ENCODE peak calls at places on chromosomes 16 and 17, in eight cellular contexts. A, K, Z, E, S, F, Y and X are unnamed samples. For H3K4me1, the result is how much of the 10 kb centered on the place peaks cover.

GRCh38 chr16:2963611-2964415 is at the start of gene KREMEN2:
- DNase-seq in F (no peak), Z (no peak), E (peak), A (no peak), Y (peak), K (peak), S (no peak), X (peak)

GRCh38 chr16:78065344-78065743 is 34.1 kb upstream of the WWOX start:
- DNase-seq in K (no peak), E (no peak), Z (no peak), S (no peak), A (peak), F (no peak), Y (no peak), X (no peak)

GRCh38 chr16:89002851-89003830 is 26.1 kb upstream of the CBFA2T3 start:
- DNase-seq in A (no peak), F (no peak), K (no peak), Y (no peak), Z (no peak), S (no peak), E (no peak), X (no peak)

GRCh38 chr16:89155184-89155679 is 16.3 kb upstream of the CDH15 start:
- DNase-seq in S (peak), F (peak), Z (no peak), Y (peak), E (no peak), A (peak), K (no peak), X (no peak)

GRCh38 chr17:7745748-7746470 is 28.4 kb downstream of the DNAH2 start:
- DNase-seq in E (no peak), S (no peak), F (no peak), Z (no peak), A (peak), Y (no peak), K (peak), X (no peak)

GRCh38 chr16:595942-596735 is 6.3 kb downstream of the RAB40C start:
- DNase-seq in F (no peak), A (no peak), Y (no peak), S (peak), E (no peak), K (no peak), Z (no peak), X (peak)

GRCh38 chr16:4327782-4328579 is 12.1 kb downstream of the GLIS2 start:
- DNase-seq in A (peak), E (peak), F (peak), Z (peak), K (no peak), Y (peak), S (peak), X (no peak)

GRCh38 chr17:76951375-76951905 is 83.2 kb downstream of the MGAT5B start:
- DNase-seq in S (no peak), F (no peak), Y (no peak), K (no peak), A (no peak), E (no peak), Z (no peak), X (no peak)

GRCh38 chr16:17453365-17454122 is 17.2 kb downstream of the XYLT1 start:
- DNase-seq in S (no peak), E (no peak), Z (no peak), A (no peak), F (no peak), Y (no peak), K (no peak), X (no peak)

GRCh38 chr16:86798247-86799041 is 220.1 kb downstream of the FOXL1 start:
- DNase-seq in E (no peak), Z (no peak), F (no peak), S (peak), K (no peak), A (no peak), Y (no peak), X (no peak)

GRCh38 chr17:78935419-78936323 is 10.5 kb upstream of the TIMP2 start:
- DNase-seq in S (peak), A (peak), F (peak), Y (peak), E (no peak), K (no peak), Z (no peak), X (no peak)

GRCh38 chr17:83149761-83150251 is 70.4 kb downstream of the METRNL start:
- DNase-seq in F (no peak), S (peak), Y (no peak), E (no peak), A (no peak), Z (no peak), K (no peak), X (no peak)

GRCh38 chr16:25155553-25156460 is 44.3 kb downstream of the LCMT1 start:
- DNase-seq in K (no peak), F (no peak), Z (no peak), Y (no peak), E (no peak), S (no peak), A (peak), X (no peak)

GRCh38 chr16:66905633-66906539 is 12.8 kb downstream of the CDH16 start:
- DNase-seq in Z (peak), E (no peak), A (no peak), S (no peak), Y (peak), F (no peak), K (peak), X (peak)

GRCh38 chr16:78478267-78478821 is 378.9 kb downstream of the WWOX start:
- DNase-seq in Y (no peak), F (no peak), S (no peak), E (no peak), Z (peak), A (no peak), K (peak), X (no peak)

GRCh38 chr17:42389135-42389417 is 834 bp upstream of the STAT3 start:
- DNase-seq in K (no peak), F (no peak), Z (no peak), A (no peak), Y (no peak), E (no peak), S (no peak), X (no peak)

GRCh38 chr17:44921122-44921882 is 6.0 kb upstream of the GFAP start:
- DNase-seq in S (peak), F (no peak), Z (no peak), Y (no peak), K (no peak), E (peak), A (no peak), X (peak)

GRCh38 chr17:81391964-81392908 is 3.0 kb upstream of the BAHCC1 start:
- DNase-seq in K (no peak), Z (no peak), E (no peak), A (peak), Y (no peak), F (peak), S (peak), X (no peak)

GRCh38 chr16:56667581-56668571 is at the start of gene MT1G:
- DNase-seq in K (no peak), E (no peak), Z (no peak), S (peak), F (no peak), Y (peak), A (peak), X (no peak)

GRCh38 chr17:70956731-70957130 is 787.4 kb downstream of the KCNJ2 start:
- DNase-seq in K (no peak), F (no peak), S (no peak), A (peak), Y (no peak), Z (no peak), E (no peak), X (no peak)

GRCh38 chr16:53829186-53829747 is 125.3 kb downstream of the FTO start:
- DNase-seq in F (no peak), Z (no peak), E (no peak), Y (no peak), K (peak), S (no peak), A (peak), X (no peak)

GRCh38 chr16:86239381-86239780 is 270.9 kb upstream of the FOXF1 start:
- DNase-seq in F (no peak), S (peak), K (no peak), E (no peak), Z (no peak), Y (peak), A (no peak), X (no peak)

GRCh38 chr17:30964878-30965277 is 6.0 kb upstream of the RNF135 start:
- DNase-seq in Z (no peak), S (no peak), E (no peak), K (no peak), F (no peak), Y (no peak), A (no peak), X (no peak)

GRCh38 chr16:12173121-12173520 is 196.6 kb downstream of the SNX29 start:
- DNase-seq in E (no peak), F (no peak), Y (no peak), Z (no peak), S (no peak), K (no peak), A (no peak), X (no peak)

GRCh38 chr16:88940196-88941050 is 36.6 kb downstream of the CBFA2T3 start:
- DNase-seq in A (no peak), K (no peak), Z (no peak), E (no peak), Y (no peak), F (no peak), S (no peak), X (no peak)

GRCh38 chr16:73023320-73023719 is 24.6 kb downstream of the ZFHX3 start:
- DNase-seq in E (no peak), F (no peak), A (no peak), Y (no peak), S (no peak), Z (no peak), K (no peak), X (no peak)

GRCh38 chr17:4204676-4205075 is 59.1 kb downstream of the ANKFY1 start:
- DNase-seq in E (no peak), S (peak), F (peak), K (no peak), Y (peak), Z (no peak), A (peak), X (no peak)

GRCh38 chr17:76612977-76613851 is 27.6 kb upstream of the ST6GALNAC2 start:
- DNase-seq in K (peak), A (no peak), E (no peak), F (no peak), Y (no peak), S (no peak), Z (no peak), X (peak)

GRCh38 chr16:14669776-14670175 is 24.3 kb downstream of the PLA2G10 start:
- DNase-seq in F (no peak), K (peak), Y (peak), Z (no peak), E (no peak), S (no peak), A (no peak), X (no peak)

GRCh38 chr16:12332553-12332952 is 356.0 kb downstream of the SNX29 start:
- DNase-seq in Z (no peak), E (no peak), S (no peak), F (no peak), A (no peak), K (no peak), Y (no peak), X (no peak)

GRCh38 chr16:3056336-3057180 is 8.9 kb upstream of the IL32 start:
- DNase-seq in E (no peak), F (no peak), K (no peak), A (no peak), Y (no peak), S (no peak), Z (no peak), X (no peak)

GRCh38 chr16:31181102-31181830 is 1.3 kb downstream of the FUS start:
- DNase-seq in F (peak), S (peak), Z (no peak), E (peak), K (peak), Y (peak), A (peak), X (no peak)

GRCh38 chr16:68273896-68274295 is 9.6 kb downstream of the SLC7A6 start:
- DNase-seq in F (no peak), K (no peak), Y (no peak), E (no peak), Z (no peak), S (no peak), A (no peak), X (no peak)

GRCh38 chr16:68274441-68274840 is 10.1 kb downstream of the SLC7A6 start:
- DNase-seq in K (no peak), S (no peak), F (no peak), E (no peak), A (no peak), Z (no peak), Y (no peak), X (no peak)

GRCh38 chr16:68276223-68276622 is 11.9 kb downstream of the SLC7A6 start:
- DNase-seq in A (no peak), K (no peak), F (no peak), E (no peak), Z (no peak), S (no peak), Y (no peak), X (no peak)

GRCh38 chr16:68273459-68273858 is 9.1 kb downstream of the SLC7A6 start:
- DNase-seq in Z (no peak), S (no peak), F (no peak), K (no peak), Y (no peak), E (no peak), A (no peak), X (no peak)

GRCh38 chr16:68275611-68276191 is 11.4 kb downstream of the SLC7A6 start:
- DNase-seq in F (no peak), A (no peak), K (no peak), S (no peak), Z (peak), E (no peak), Y (no peak), X (no peak)
- H3K4me1 ChIP-seq in F (under half), A (under half), K (under half), S (under half), Z (half or more), E (under half), Y (under half), X (half or more)

DNA sequence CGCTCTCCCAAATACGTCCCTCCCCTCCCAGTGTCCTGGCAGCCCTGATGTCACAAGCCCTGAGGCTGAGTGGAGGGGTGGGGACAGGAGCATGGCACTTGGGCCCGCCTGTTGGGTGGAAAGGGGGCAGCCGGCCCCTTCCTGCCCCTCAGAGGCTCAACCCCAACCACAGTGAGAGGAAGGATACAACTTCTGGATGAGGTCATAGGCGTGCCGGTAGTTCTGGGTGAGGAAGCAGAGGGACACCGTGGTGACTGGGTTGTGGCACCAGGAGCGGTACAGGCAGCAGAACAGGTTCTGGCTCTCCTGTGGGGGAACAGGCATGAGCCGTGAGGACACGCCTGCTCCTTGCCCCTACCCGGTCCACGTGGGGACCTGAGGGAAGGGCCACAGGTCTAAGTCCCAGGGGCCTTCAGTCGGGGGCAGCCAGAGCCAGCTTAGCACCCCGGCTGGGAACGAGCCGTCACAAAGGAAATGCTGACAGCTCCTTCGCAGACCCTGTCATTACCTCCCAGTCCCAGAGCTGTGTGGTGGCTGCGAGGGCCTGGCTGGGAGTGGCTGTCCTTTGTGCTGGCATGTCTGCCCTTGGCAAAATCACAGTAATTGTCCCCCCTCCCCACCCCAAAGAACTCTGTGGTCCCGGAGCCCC is 11.2 kb upstream of the MTSS2 start:
- DNase-seq in S (no peak), E (no peak), Y (no peak), F (no peak), A (no peak), K (peak), Z (no peak), X (no peak)
- H3K4me1 ChIP-seq in S (under half), E (under half), Y (under half), F (under half), A (half or more), K (half or more), Z (under half), X (under half)

GRCh38 chr17:80374039-80374731 is 40.8 kb upstream of the ENDOV start:
- DNase-seq in S (peak), E (no peak), Y (no peak), Z (no peak), A (no peak), F (no peak), K (no peak), X (no peak)
- H3K4me1 ChIP-seq in S (under half), E (under half), Y (under half), Z (under half), A (under half), F (under half), K (under half), X (under half)

DNA sequence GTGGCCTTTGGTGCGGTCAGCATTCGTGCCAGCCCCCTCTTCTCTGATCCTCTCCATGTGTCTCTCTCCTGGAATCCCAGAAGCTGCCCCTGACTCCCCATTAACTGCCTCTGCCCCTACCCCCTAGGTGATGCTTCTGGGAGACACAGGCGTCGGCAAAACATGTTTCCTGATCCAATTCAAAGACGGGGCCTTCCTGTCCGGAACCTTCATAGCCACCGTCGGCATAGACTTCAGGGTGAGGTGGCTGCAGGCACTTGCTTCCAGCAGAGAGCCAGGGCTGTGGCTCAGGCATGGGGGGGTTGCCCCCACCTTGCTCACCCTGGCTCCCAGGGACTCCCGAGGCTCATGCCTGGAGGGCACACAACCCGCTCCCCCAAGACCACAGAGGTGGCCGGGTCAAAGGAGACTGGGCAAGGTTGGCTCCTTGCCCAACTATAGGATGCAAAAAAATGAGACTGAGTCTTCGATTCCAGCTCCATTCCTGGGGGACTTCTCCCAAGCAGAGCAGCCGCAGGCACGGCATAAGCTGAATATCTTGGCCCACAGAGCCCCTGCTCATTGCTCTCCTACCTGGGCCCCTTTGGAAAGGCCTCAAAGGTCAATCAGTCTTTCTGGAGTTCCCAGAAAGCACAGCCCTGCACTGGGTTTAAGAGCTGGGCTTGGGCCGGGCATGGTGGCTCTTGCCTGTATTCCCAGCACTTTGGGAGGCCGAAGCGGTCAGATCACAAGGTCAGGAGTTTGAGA is 3.8 kb downstream of the RAB37 start:
- DNase-seq in S (no peak), Z (no peak), K (no peak), E (no peak), Y (no peak), F (no peak), A (no peak), X (no peak)
- H3K4me1 ChIP-seq in S (under half), Z (half or more), K (under half), E (under half), Y (under half), F (under half), A (under half), X (under half)

GRCh38 chr17:19269102-19269501 is 31.9 kb downstream of the EPN2 start:
- DNase-seq in F (no peak), K (no peak), Y (no peak), E (no peak), Z (no peak), A (no peak), S (no peak), X (no peak)

GRCh38 chr17:19269641-19270040 is 32.5 kb downstream of the EPN2 start:
- DNase-seq in S (peak), E (no peak), K (no peak), F (no peak), Y (no peak), A (no peak), Z (no peak), X (no peak)

GRCh38 chr17:19270347-19270950 is 33.3 kb downstream of the EPN2 start:
- DNase-seq in A (no peak), E (no peak), Y (no peak), K (no peak), Z (peak), F (no peak), S (peak), X (no peak)

GRCh38 chr17:19270951-19271611 is 33.9 kb downstream of the EPN2 start:
- DNase-seq in E (no peak), F (no peak), Y (no peak), S (peak), Z (no peak), K (no peak), A (no peak), X (no peak)

DNA sequence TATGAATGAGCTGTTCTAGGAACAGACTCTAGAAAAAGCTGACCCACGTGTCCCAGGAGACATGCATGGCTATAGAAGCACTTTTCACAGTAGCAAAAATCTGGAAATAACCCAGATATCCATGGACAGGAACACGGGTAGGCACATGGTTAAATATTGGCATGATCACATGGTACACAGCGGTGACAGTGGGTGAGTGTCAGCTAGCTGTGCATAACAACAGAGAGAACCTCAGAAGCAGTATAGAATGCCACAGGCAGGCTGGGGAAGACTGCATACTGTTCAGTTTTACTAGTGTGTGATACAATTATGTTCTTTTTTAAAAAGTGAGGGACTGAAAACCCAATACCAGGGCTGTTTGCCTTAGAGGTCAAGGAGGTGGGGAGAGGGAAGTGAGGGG is 31.4 kb downstream of the EPN2 start:
- DNase-seq in S (no peak), K (no peak), E (no peak), Y (no peak), Z (no peak), A (no peak), F (no peak), X (no peak)
- H3K4me1 ChIP-seq in S (under half), K (under half), E (under half), Y (under half), Z (under half), A (under half), F (half or more), X (under half)

DNA sequence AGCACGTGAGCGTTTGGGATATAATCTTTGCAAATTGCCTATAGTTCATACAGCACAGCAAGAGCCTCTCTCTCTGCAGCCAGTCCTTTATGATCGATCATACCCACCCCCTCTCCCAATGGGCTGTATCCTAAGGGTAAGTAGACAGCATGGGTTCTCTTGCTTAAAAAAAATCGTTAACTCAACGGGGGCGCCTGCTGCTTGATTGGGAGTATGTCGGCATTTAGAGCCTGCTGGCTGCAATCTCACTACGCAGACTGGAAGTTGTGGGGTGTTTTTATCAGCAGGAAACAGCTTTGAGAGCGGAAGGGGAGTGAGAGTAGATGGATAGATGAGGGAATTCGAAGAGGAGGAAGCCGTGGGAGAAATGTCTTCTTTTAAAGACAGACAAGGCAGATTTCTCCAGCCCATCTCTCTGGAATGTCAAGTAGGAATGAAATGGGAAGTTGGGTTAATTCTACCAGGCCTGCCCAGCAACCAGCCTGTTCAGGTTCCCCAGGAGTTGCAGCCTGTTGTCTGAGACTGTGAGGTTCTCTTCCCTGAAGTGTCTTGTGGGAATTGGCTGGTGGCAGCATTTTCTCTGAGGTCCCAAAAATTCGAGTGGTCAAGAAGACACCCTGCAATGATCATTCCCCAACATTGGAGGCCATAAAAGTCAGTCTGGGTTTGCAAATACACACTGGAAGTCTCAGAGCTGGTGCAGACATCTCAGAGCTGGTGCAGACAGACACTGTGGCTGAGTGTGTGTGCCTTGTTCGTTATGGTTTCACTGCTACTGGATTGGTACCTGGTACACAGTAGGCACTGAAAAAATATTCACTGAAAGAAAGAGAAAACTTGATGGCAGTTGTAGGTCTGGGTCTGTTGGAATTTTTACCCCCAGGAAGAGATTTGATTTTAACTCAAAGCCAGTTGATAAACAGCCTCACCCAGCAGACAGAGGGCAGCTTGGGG is 65.7 kb downstream of the PRKCB start:
- DNase-seq in A (peak), E (no peak), Z (no peak), K (no peak), Y (no peak), S (no peak), F (no peak), X (no peak)
- H3K4me1 ChIP-seq in A (under half), E (under half), Z (under half), K (under half), Y (under half), S (under half), F (under half), X (under half)